ENCODE peak calls at places on chromosomes 7 and 10, in four cellular contexts. T is nephron progenitor cell, B is progenitor cell of endocrine pancreas, S is pancreas. C is an unnamed sample.

GRCh38 chr7:87507446-87507845 is 32.0 kb upstream of the ABCB4 start:
- DNase-seq in T (no peak), B (no peak), S (no peak), C (no peak)

GRCh38 chr10:129849853-129850252 is 114.2 kb downstream of the EBF3 start:
- DNase-seq in T (no peak), B (no peak), S (no peak), C (no peak)

GRCh38 chr7:77439572-77439971 is 23.4 kb upstream of the GSAP start:
- DNase-seq in T (no peak), B (no peak), S (no peak), C (no peak)

GRCh38 chr7:1607001-1607400 is 37.2 kb upstream of the PSMG3 start:
- DNase-seq in T (no peak), B (no peak), S (no peak), C (no peak)

GRCh38 chr7:133575726-133576125 is 322.8 kb downstream of the EXOC4 start:
- DNase-seq in T (no peak), B (no peak), S (no peak), C (no peak)

GRCh38 chr10:2914741-2915140 is 152.6 kb upstream of the PFKP start:
- DNase-seq in T (no peak), B (no peak), S (no peak), C (no peak)

GRCh38 chr7:19378340-19378704 is 233.1 kb upstream of the FERD3L start:
- DNase-seq in T (no peak), B (no peak), S (no peak), C (no peak)

GRCh38 chr10:7471720-7472367 is 61.0 kb upstream of the SFMBT2 start:
- DNase-seq in T (no peak), B (no peak), S (no peak), C (no peak)

GRCh38 chr7:74606101-74606908 is 51.2 kb upstream of the GTF2I start:
- DNase-seq in T (peak), B (no peak), S (peak), C (peak)
- TF ChIP-seq CTCF in T (no peak), B (no peak), S (no peak), C (no peak)

DNA sequence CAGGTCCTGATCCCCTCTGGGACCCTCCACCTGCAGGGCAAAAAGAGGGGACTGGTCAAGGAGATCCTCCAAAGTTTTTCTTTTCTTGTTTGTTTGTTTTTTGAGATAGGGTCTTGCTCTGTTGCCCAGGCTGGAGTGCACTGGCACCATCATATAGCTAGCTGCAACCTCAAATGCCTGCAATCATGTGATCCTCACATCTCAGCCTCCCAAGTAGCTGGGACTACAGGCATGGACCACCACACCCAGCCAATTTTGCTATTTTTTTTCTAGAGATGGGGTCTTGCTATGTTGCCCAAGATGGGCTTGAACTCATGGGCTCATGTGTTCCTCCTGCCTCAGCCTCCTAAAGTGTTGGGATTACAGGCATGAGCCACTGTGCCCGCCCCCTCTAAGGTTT is 41.0 kb downstream of the EPHB4 start:
- DNase-seq in T (no peak), B (no peak), S (no peak), C (no peak)
- TF ChIP-seq CTCF in T (no peak), B (no peak), S (no peak), C (no peak)

DNA sequence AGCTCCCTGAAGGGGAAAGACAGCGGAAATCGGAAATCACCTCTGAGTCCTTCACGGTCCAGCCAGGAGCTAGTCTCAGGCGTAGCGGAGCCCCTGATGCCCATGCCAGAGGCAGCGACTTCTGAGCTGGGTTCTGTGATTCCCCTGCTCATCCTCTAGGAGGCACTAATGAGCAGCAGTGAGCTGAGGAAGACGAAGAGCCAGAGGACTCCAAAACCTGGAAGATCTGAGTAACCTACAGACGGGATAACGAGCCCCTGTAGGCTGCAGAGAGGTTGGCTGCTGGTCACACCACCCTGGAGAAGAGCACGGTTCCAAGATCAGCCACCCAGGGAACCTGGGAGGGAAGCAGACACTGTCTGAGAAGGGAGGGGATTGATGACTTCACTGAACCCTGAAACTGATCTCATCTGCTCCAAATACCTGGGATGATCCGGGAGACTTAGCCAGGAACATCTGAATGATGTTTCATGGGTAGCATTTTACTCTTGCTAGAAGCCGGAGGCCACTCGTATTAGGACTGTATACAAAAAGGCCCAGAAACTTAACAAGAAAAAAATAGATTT is 304.1 kb downstream of the PAXIP1 start:
- DNase-seq in T (peak), B (no peak), S (no peak), C (peak)
- TF ChIP-seq CTCF in T (peak), B (peak), S (peak), C (peak)

GRCh38 chr7:148628011-148628410 is 37.4 kb downstream of the C7orf33 start:
- DNase-seq in T (no peak), B (no peak), S (no peak), C (no peak)

GRCh38 chr7:148624735-148625134 is 34.2 kb downstream of the C7orf33 start:
- DNase-seq in T (no peak), B (no peak), S (no peak), C (no peak)

GRCh38 chr7:148623586-148624282 is 33.2 kb downstream of the C7orf33 start:
- DNase-seq in T (no peak), B (no peak), S (no peak), C (no peak)

GRCh38 chr7:148625342-148625741 is 34.8 kb downstream of the C7orf33 start:
- DNase-seq in T (no peak), B (no peak), S (no peak), C (no peak)

DNA sequence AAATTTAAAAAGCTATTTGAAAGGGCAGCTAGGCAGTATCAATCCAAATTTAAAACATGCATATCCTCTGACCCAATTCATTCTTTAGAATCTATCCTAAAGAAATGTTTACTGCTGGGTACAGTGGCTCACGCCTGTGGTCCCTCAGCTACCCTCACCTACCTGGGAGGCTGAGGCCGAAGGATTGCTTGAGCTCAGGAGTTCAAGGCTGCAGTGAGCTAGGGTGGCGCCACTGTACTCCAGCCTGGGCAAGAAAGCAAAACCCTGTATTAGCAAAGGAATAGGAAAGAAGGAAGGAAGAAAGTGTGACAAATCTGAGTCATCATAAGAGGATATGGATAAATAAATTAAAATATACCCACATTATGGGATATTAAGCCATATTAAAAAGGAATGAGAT is 36.3 kb downstream of the C7orf33 start:
- DNase-seq in T (no peak), B (no peak), S (no peak), C (no peak)
- TF ChIP-seq CTCF in T (no peak), B (no peak), S (no peak), C (no peak)

GRCh38 chr7:100604078-100604975 is 2.2 kb downstream of the PCOLCE start:
- DNase-seq in T (peak), B (peak), S (peak), C (peak)
- TF ChIP-seq CTCF in T (peak), B (peak), S (peak), C (no peak)

DNA sequence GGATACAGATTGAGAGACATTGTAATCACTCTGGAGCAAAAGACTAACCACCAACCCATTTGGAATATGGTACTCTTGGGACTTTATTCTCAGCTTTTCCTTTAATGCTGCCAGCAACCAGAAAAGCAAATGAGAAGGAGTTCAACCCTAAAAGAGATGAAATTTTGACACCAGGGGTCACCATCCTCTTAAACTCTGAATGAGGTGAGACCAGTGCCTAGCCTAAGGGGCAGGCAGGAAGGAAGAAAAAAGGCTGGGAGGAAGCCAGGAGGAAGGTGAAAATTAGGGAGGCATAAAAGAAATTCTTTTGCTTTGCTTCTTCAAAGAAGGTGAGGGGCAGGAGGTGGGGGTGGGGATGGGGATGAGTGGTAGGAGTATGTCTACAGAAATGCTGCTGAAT is 135.8 kb downstream of the JAZF1 start:
- DNase-seq in T (no peak), B (no peak), S (no peak), C (no peak)
- TF ChIP-seq CTCF in T (no peak), B (no peak), S (no peak), C (no peak)

DNA sequence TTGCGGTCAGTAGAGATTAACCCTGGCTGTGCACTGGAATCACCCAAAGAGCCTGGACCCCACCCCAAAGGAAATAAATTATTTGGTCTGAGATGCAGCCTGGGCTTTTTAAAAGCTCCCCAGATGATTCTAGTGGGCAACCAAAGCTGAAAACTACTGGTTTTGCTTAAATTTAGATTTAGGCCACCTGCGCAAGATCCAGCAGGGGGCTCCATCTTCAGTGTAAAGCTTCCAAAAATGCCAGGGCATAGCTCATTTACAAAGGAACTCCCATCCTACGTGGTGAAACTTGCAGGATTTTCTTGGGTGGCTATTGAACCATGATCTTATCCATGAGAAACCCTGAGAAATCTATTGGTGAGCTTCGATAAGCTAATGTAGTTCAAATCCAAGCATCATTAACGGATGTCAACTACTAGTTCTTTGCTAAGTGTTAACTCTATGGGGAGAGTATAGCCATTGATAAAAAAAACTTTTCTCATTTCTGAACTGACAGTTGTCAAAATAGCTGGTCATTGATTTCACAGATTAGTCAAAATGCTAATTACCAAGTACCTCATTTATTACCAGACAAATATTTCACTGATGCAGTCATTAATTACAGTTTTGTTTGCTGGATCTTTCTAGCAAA is 315.3 kb downstream of the LHFPL3 start:
- DNase-seq in T (peak), B (no peak), S (no peak), C (peak)
- TF ChIP-seq CTCF in T (peak), B (peak), S (no peak), C (peak)

C was measured in endothelial cell.